ENCODE peak calls at places on chromosomes 5 and 9, in five cellular contexts. R is heart left ventricle, H is uterus, W is right lobe of liver, P is transverse colon. X is an unnamed sample.

GRCh38 chr9:23587903-23588302 is 238.1 kb downstream of the ELAVL2 start:
- DNase-seq in R (no peak), H (no peak), W (no peak), P (no peak), X (no peak)

GRCh38 chr5:180598316-180598701 is 7.0 kb upstream of the SCGB3A1 start:
- DNase-seq in R (no peak), H (no peak), W (no peak), P (no peak), X (no peak)

GRCh38 chr9:34546834-34547827 is 24.3 kb upstream of the ENHO start:
- DNase-seq in R (peak; percentile 55), H (peak; percentile 52), W (peak; percentile 77), P (peak; percentile 64), X (peak; percentile 76)

GRCh38 chr9:14303526-14303925 is 10.4 kb downstream of the NFIB start:
- DNase-seq in R (no peak), H (no peak), W (no peak), P (no peak), X (no peak)

GRCh38 chr5:158700231-158700996 is 399.3 kb downstream of the EBF1 start:
- DNase-seq in R (no peak), H (no peak), W (no peak), P (no peak), X (no peak)

GRCh38 chr9:136951541-136952353 is at the start of gene LCN12:
- DNase-seq in R (no peak), H (no peak), W (no peak), P (no peak), X (no peak)

GRCh38 chr5:173333900-173334685 is 5.9 kb upstream of the STC2 start:
- DNase-seq in R (no peak), H (no peak), W (no peak), P (no peak), X (no peak)

GRCh38 chr5:2179861-2180260 is 297.1 kb upstream of the IRX4 start:
- DNase-seq in R (no peak), H (no peak), W (no peak), P (no peak), X (no peak)

GRCh38 chr5:181223041-181223728 is at the start of gene TRIM41:
- DNase-seq in R (peak; percentile 99), H (peak; percentile 99), W (peak; percentile 99), P (peak; percentile 99), X (no peak)

GRCh38 chr9:105341784-105342183 is 97.3 kb downstream of the SLC44A1 start:
- DNase-seq in R (no peak), H (no peak), W (no peak), P (no peak), X (peak; percentile 57)

GRCh38 chr5:58410441-58410840 is 49.4 kb downstream of the PLK2 start:
- DNase-seq in R (no peak), H (no peak), W (no peak), P (no peak), X (no peak)

GRCh38 chr9:68541568-68541967 is 885 bp upstream of the TMEM252 start:
- DNase-seq in R (no peak), H (no peak), W (no peak), P (no peak), X (no peak)

GRCh38 chr9:112076814-112077213 is 98.3 kb downstream of the SUSD1 start:
- DNase-seq in R (no peak), H (no peak), W (no peak), P (no peak), X (no peak)

GRCh38 chr9:137382728-137383452 is 40.1 kb downstream of the EXD3 start:
- DNase-seq in R (peak; percentile 21), H (no peak), W (peak; percentile 45), P (no peak), X (peak; percentile 48)

GRCh38 chr5:65198777-65199120 is 283.0 kb downstream of the ADAMTS6 start:
- DNase-seq in R (no peak), H (no peak), W (no peak), P (no peak), X (no peak)

GRCh38 chr9:33905137-33905536 is 88.2 kb downstream of the UBE2R2 start:
- DNase-seq in R (no peak), H (no peak), W (no peak), P (no peak), X (no peak)

GRCh38 chr5:40689442-40689841 is 9.7 kb downstream of the PTGER4 start:
- DNase-seq in R (no peak), H (no peak), W (no peak), P (no peak), X (peak; percentile 3)

GRCh38 chr9:130110166-130110565 is 56.5 kb downstream of the GPR107 start:
- DNase-seq in R (no peak), H (no peak), W (no peak), P (no peak), X (peak; percentile 52)

GRCh38 chr9:15606667-15607472 is 54.0 kb downstream of the CCDC171 start:
- DNase-seq in R (no peak), H (no peak), W (no peak), P (no peak), X (peak; percentile 59)

GRCh38 chr5:110441035-110441434 is 285.4 kb downstream of the TMEM232 start:
- DNase-seq in R (no peak), H (no peak), W (no peak), P (no peak), X (peak; percentile 13)

GRCh38 chr5:14748180-14748900 is 83.8 kb downstream of the OTULIN start:
- DNase-seq in R (no peak), H (no peak), W (no peak), P (no peak), X (no peak)

GRCh38 chr9:129397335-129397734 is 219.3 kb upstream of the IER5L start:
- DNase-seq in R (no peak), H (no peak), W (no peak), P (no peak), X (no peak)

GRCh38 chr9:94586316-94586715 is 7.3 kb downstream of the FBP2 start:
- DNase-seq in R (no peak), H (no peak), W (peak; percentile 29), P (no peak), X (no peak)

DNA sequence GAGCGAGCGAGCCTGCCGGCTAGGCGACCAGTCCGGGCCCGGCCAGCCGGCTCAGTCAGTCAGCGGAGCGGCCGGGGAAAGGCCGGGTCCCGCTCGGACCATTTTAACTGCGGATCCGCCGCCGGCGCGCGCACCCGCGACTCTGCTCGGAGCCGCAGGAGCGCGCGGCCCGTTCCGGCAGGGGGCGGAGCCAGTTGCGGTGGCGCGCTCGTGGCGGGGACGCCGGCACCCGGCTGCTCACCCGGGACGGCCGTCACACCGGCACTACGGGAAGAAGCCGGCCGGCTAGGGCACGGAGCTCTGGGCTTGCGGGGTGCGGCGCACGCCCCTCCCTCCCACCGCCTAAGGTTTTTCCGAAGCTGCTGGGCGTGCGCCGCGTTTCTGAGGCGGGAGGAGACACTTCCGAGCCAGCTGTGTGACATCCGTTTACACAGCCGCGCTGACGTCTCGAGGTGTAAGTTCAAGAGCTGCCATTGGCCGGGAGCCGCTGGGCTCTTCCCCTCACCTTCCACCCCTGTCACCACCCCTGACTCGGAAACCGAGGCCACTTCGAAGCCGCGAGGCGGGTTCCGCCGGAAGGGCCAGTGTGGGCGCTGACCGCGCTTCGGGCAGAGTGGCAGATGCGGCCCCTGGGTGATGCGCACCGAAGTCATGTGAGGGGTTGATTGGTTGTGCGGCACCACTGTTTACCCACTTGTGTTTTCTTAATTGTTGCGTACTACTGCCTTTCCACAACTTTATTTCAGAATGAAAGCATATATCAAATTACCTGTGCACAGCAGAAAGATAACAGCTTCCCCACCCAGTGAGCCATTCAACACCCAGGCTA is at the start of gene FBXL17:
- DNase-seq in R (peak; percentile 97), H (peak; percentile 91), W (peak; percentile 98), P (peak; percentile 96), X (peak; percentile 97)
- TF ChIP-seq POLR2A in R (peak; percentile 88), H (peak; percentile 93), W (peak; percentile 96), P (peak; percentile 84), X (peak; percentile 97)

DNA sequence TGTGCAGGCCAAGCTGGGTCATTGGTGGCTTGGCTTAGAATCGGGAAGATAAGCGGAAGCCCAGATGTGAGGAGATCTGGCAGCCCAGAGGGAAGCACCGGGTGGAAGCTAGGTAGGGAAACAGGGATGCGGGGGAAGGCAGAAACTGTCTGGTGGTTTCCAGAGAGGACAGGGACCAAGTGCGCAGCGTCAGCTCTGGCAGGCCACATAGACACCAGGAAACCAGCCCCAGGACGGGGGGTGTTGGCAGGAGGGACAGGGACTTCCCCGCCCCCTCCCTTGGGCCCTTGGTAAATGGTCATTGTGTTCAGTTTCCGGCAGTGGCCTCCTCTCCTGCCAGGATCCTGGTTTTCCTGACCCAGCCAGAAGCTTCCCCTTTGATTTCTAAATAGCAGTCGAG is 2.0 kb downstream of the RALGDS start:
- DNase-seq in R (peak; percentile 62), H (no peak), W (no peak), P (no peak), X (no peak)
- TF ChIP-seq POLR2A in R (no peak), H (no peak), W (no peak), P (no peak), X (no peak)

DNA sequence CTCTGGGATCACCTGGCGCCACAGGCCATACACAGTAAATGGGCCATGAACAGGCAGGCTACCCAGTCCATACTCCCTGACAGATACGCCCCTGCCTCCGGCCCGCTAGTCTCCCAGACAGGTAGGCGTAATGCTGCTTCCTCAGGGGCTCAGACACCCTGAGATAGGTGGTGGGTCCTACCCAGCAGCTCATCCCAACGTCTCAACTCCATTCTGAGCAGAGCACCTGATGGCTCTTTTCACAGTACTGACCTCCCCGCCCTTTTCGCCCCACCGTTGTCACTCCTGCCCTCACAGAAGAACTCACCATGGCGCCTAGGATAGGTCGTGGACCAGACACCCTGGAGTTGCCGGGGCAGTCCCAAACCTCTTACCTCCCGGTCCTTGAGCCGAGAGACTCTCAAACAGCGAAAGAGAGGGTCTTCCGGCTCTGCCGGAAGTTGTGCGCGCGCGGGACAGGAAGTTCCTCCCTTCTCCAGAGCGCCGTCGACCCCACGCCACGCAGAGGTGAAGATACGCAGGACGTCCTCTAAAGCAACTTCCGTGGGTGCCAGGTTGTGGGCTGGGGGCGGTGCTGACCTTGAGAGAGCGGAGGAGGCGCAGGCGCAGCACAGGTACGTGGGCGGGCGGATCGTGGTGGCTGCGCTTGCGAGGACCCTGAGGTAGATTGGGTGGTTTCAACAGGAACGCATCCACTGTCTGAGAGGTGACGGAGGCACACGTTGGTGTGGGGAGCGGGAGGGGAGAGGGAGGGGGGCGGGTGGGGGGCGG is at the start of gene TMEM161B:
- DNase-seq in R (peak; percentile 95), H (peak; percentile 82), W (peak; percentile 96), P (peak; percentile 95), X (peak; percentile 90)
- TF ChIP-seq POLR2A in R (peak; percentile 61), H (peak; percentile 38), W (peak; percentile 53), P (peak; percentile 74), X (peak; percentile 88)

DNA sequence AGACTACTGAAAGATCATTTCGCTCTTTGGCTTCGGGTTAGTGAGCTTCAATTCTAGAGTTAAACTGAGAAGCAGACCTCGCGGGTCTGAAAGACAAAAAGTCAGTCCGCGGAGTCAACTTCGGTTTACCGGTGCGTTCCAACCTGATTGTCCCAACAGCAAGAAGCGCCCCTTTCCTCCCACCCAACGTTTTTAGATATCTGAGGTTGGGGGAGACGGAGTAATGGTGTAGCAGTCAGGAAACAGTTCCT is 815 bp upstream of the ISL1 start:
- DNase-seq in R (no peak), H (no peak), W (no peak), P (no peak), X (no peak)
- TF ChIP-seq POLR2A in R (no peak), H (no peak), W (no peak), P (no peak), X (no peak)

X was measured in erythroblast.